ENCODE peak calls at places on chromosomes 3 and 15, in nine cellular contexts. U, T, D, Y, H, X, F, M and L are unnamed samples.

GRCh38 chr15:82789491-82789890 is 16.4 kb downstream of the FSD2 start:
- DNase-seq in U (no peak), T (no peak), D (no peak), Y (no peak), H (no peak), X (no peak), F (no peak), M (no peak), L (no peak)

GRCh38 chr3:64380539-64380938 is 155.3 kb upstream of the PRICKLE2 start:
- DNase-seq in U (no peak), T (no peak), D (no peak), Y (no peak), H (no peak), X (no peak), F (no peak), M (no peak), L (no peak)

GRCh38 chr15:75199347-75199976 is 2.2 kb upstream of the C15orf39 start:
- DNase-seq in U (no peak), T (no peak), D (no peak), Y (no peak), H (no peak), X (no peak), F (no peak), M (no peak), L (no peak)

GRCh38 chr3:8648873-8649741 is 4.5 kb upstream of the SSUH2 start:
- DNase-seq in U (no peak), T (no peak), D (no peak), Y (no peak), H (no peak), X (no peak), F (no peak), M (no peak), L (no peak)

GRCh38 chr15:47184003-47184404 is 533.3 kb upstream of the SEMA6D start:
- DNase-seq in U (peak; percentile 74), T (no peak), D (no peak), Y (no peak), H (peak; percentile 19), X (no peak), F (peak; percentile 67), M (peak; percentile 78), L (no peak)

GRCh38 chr3:187750041-187750512 is 4.8 kb upstream of the BCL6 start:
- DNase-seq in U (peak; percentile 91), T (peak; percentile 42), D (no peak), Y (no peak), H (peak; percentile 97), X (no peak), F (peak; percentile 66), M (no peak), L (peak; percentile 19)

GRCh38 chr3:127820221-127820870 is 2.0 kb downstream of the MGLL start:
- DNase-seq in U (peak; percentile 32), T (peak; percentile 46), D (no peak), Y (no peak), H (peak; percentile 80), X (no peak), F (no peak), M (no peak), L (no peak)

GRCh38 chr3:57696861-57697321 is 4.0 kb upstream of the DENND6A start:
- DNase-seq in U (no peak), T (peak; percentile 45), D (no peak), Y (no peak), H (peak; percentile 28), X (no peak), F (no peak), M (no peak), L (no peak)

GRCh38 chr15:65957451-65957850 is 88.2 kb downstream of the RAB11A start:
- DNase-seq in U (peak; percentile 30), T (no peak), D (no peak), Y (no peak), H (no peak), X (no peak), F (no peak), M (no peak), L (no peak)

GRCh38 chr3:157375342-157375986 is 61.2 kb upstream of the PTX3 start:
- DNase-seq in U (no peak), T (peak; percentile 16), D (no peak), Y (no peak), H (no peak), X (no peak), F (no peak), M (no peak), L (no peak)

GRCh38 chr15:38354321-38354929 is 99.5 kb upstream of the FAM98B start:
- DNase-seq in U (peak; percentile 72), T (peak; percentile 75), D (peak; percentile 35), Y (no peak), H (peak; percentile 64), X (peak; percentile 70), F (peak; percentile 66), M (no peak), L (peak; percentile 46)

GRCh38 chr3:133573054-133573628 is 345 bp upstream of the CDV3 start:
- DNase-seq in U (peak; percentile 100), T (peak; percentile 100), D (peak; percentile 100), Y (peak; percentile 99), H (peak; percentile 100), X (peak; percentile 100), F (peak; percentile 100), M (peak; percentile 100), L (peak; percentile 100)

GRCh38 chr3:5221701-5222100 is 34.2 kb downstream of the EDEM1 start:
- DNase-seq in U (no peak), T (no peak), D (no peak), Y (no peak), H (no peak), X (no peak), F (no peak), M (no peak), L (no peak)

GRCh38 chr3:148062590-148062989 is 635.1 kb upstream of the AGTR1 start:
- DNase-seq in U (no peak), T (no peak), D (no peak), Y (no peak), H (no peak), X (no peak), F (no peak), M (no peak), L (no peak)

GRCh38 chr3:168040624-168041208 is 55.0 kb downstream of the GOLIM4 start:
- DNase-seq in U (peak; percentile 84), T (peak; percentile 74), D (no peak), Y (no peak), H (peak; percentile 31), X (no peak), F (peak; percentile 70), M (no peak), L (peak; percentile 32)

GRCh38 chr3:32455609-32456428 is 46.8 kb downstream of the CMTM6 start:
- DNase-seq in U (no peak), T (no peak), D (no peak), Y (no peak), H (no peak), X (no peak), F (no peak), M (no peak), L (peak; percentile 32)

GRCh38 chr3:32456429-32457130 is 46.1 kb downstream of the CMTM6 start:
- DNase-seq in U (no peak), T (no peak), D (no peak), Y (no peak), H (no peak), X (no peak), F (no peak), M (no peak), L (no peak)

GRCh38 chr3:32459474-32459873 is 43.2 kb downstream of the CMTM6 start:
- DNase-seq in U (no peak), T (no peak), D (no peak), Y (no peak), H (no peak), X (no peak), F (no peak), M (no peak), L (no peak)

GRCh38 chr3:32457971-32458471 is 44.6 kb downstream of the CMTM6 start:
- DNase-seq in U (no peak), T (no peak), D (no peak), Y (peak; percentile 39), H (no peak), X (peak; percentile 84), F (no peak), M (no peak), L (peak; percentile 85)

DNA sequence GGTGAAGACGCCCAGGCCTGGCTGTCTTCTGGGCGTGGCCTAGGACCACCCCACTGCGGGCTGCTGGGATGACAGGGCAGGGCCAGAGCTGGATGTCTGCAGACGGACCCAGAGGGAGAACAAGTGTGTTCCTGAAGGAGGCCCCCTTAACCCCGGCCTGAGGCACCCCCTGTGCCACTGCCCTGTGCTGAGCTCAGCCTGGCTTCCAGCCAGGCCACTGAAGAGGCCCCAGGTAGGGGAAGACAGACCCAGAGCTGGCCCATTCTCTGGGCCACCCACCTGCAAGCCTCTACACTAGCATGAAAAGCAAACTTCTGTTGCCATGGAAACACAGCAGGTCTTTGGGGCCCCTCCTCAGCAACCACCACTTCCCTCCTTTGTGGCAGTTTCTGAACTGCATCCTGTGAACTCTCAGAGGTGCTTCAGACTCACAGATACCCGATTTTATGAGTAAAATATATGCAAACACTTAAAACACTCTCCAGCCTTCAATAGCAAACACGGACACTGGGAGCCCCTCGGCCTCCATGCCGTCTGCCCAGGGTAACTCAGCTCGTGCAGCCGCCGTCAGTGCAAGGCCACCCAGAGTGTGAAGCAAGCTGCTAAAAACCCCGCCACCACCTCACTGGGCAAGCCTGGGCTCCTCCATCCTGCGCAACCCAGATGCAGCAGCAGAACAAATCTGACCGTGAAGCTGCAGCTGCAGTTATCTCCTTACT is 42.5 kb downstream of the CMTM6 start:
- DNase-seq in U (peak; percentile 98), T (no peak), D (no peak), Y (peak; percentile 64), H (no peak), X (peak; percentile 95), F (peak; percentile 90), M (no peak), L (peak; percentile 95)
- H3K4me3 ChIP-seq in U (peak overlapping the region; percentile 34), T (no peak overlapping the region), D (no peak overlapping the region), Y (peak overlapping the region; percentile 34), H (no peak overlapping the region), X (peak overlapping the region; percentile 53), F (peak overlapping the region; percentile 37), M (no peak overlapping the region), L (peak overlapping the region; percentile 56)

GRCh38 chr3:123158330-123158729 is 43.4 kb upstream of the SEC22A start:
- DNase-seq in U (no peak), T (no peak), D (no peak), Y (no peak), H (no peak), X (no peak), F (no peak), M (no peak), L (no peak)
- H3K36me3 ChIP-seq in U (peaks cover 4% of the 10 kb centered on the region), T (peaks cover 55% of the 10 kb centered on the region), D (no peaks in the 10 kb centered on the region), Y (no peaks in the 10 kb centered on the region), H (peaks cover 72% of the 10 kb centered on the region), X (no peaks in the 10 kb centered on the region), F (no peaks in the 10 kb centered on the region), M (no peaks in the 10 kb centered on the region), L (no peaks in the 10 kb centered on the region)

GRCh38 chr3:192857148-192857735 is 60.4 kb downstream of the MB21D2 start:
- DNase-seq in U (no peak), T (no peak), D (no peak), Y (no peak), H (peak; percentile 47), X (no peak), F (no peak), M (no peak), L (no peak)
- H3K4me3 ChIP-seq in U (no peak overlapping the region), T (no peak overlapping the region), D (no peak overlapping the region), Y (no peak overlapping the region), H (no peak overlapping the region), X (no peak overlapping the region), F (no peak overlapping the region), M (no peak overlapping the region), L (no peak overlapping the region)

DNA sequence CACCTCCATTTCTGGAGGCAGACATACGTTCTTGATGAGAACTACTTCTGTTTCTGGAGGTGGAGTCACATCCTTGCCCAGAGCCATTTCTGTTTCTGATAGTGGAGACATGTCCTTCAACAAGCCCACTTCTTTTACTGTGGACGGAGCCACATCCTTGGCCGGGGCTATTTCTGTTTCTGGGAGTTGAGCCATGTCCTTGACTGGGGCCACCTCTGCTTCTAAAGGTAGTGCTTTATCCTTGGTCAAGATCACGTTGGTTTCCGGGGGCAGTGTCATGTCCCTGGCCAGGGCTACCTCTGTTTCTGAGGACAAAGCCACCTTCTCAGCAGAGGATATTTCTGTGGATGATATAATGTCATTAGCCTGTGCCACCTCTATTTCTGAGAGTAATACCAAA is 100.0 kb downstream of the MAP4 start:
- DNase-seq in U (no peak), T (no peak), D (no peak), Y (no peak), H (no peak), X (no peak), F (no peak), M (no peak), L (no peak)
- H3K36me3 ChIP-seq in U (peaks cover 37% of the 10 kb centered on the region), T (peaks cover 47% of the 10 kb centered on the region), D (no peaks in the 10 kb centered on the region), Y (no peaks in the 10 kb centered on the region), H (peaks cover 29% of the 10 kb centered on the region), X (peaks cover 13% of the 10 kb centered on the region), F (no peaks in the 10 kb centered on the region), M (peaks cover 5% of the 10 kb centered on the region), L (peaks cover 49% of the 10 kb centered on the region)